ENCODE peak calls at places on chromosome 9, in seven cellular contexts. One of them, this sample, is unnamed.

GRCh38 chr9:125835655-125836054 is 88.5 kb downstream of the PBX3 start:
- DNase-seq in stomach: no peak
- DNase-seq in fibroblast of lung: no peak
- DNase-seq in WERI-Rb-1: no peak
- DNase-seq in heart left ventricle: no peak
- DNase-seq in CD8-positive, alpha-beta T cell: no peak
- DNase-seq in CD8-positive, alpha-beta memory T cell: no peak
- DNase-seq in this sample: no peak

GRCh38 chr9:135609366-135609955 is 29.9 kb downstream of the GLT6D1 start:
- DNase-seq in fibroblast of lung: no peak
- DNase-seq in heart left ventricle: no peak
- DNase-seq in CD8-positive, alpha-beta T cell: no peak
- DNase-seq in WERI-Rb-1: no peak
- DNase-seq in stomach: no peak
- DNase-seq in CD8-positive, alpha-beta memory T cell: no peak
- DNase-seq in this sample: no peak

GRCh38 chr9:116267021-116267420 is 113.4 kb downstream of the PAPPA start:
- DNase-seq in stomach: no peak
- DNase-seq in fibroblast of lung: peak; percentile 52
- DNase-seq in CD8-positive, alpha-beta memory T cell: no peak
- DNase-seq in heart left ventricle: no peak
- DNase-seq in CD8-positive, alpha-beta T cell: no peak
- DNase-seq in WERI-Rb-1: no peak
- DNase-seq in this sample: no peak

GRCh38 chr9:73583590-73583989 is 431.9 kb downstream of the ANXA1 start:
- DNase-seq in stomach: no peak
- DNase-seq in CD8-positive, alpha-beta T cell: no peak
- DNase-seq in CD8-positive, alpha-beta memory T cell: no peak
- DNase-seq in WERI-Rb-1: no peak
- DNase-seq in heart left ventricle: no peak
- DNase-seq in fibroblast of lung: peak; percentile 82
- DNase-seq in this sample: no peak

GRCh38 chr9:104247899-104248460 is 153.9 kb downstream of the SMC2 start:
- DNase-seq in WERI-Rb-1: no peak
- DNase-seq in stomach: no peak
- DNase-seq in CD8-positive, alpha-beta T cell: no peak
- DNase-seq in CD8-positive, alpha-beta memory T cell: no peak
- DNase-seq in fibroblast of lung: peak; percentile 13
- DNase-seq in heart left ventricle: no peak
- DNase-seq in this sample: no peak

GRCh38 chr9:113675475-113675941 is 200.6 kb upstream of the ZNF618 start:
- DNase-seq in heart left ventricle: peak; percentile 79
- DNase-seq in fibroblast of lung: peak; percentile 99
- DNase-seq in CD8-positive, alpha-beta memory T cell: no peak
- DNase-seq in stomach: peak; percentile 28
- DNase-seq in WERI-Rb-1: no peak
- DNase-seq in CD8-positive, alpha-beta T cell: no peak
- DNase-seq in this sample: peak; percentile 96

GRCh38 chr9:127899200-127899943 is at the start of gene ST6GALNAC6:
- DNase-seq in heart left ventricle: peak; percentile 81
- DNase-seq in stomach: peak; percentile 78
- DNase-seq in CD8-positive, alpha-beta memory T cell: peak; percentile 63
- DNase-seq in WERI-Rb-1: peak; percentile 76
- DNase-seq in CD8-positive, alpha-beta T cell: peak; percentile 65
- DNase-seq in fibroblast of lung: peak; percentile 71
- DNase-seq in this sample: peak; percentile 87

GRCh38 chr9:121603028-121603427 is 48.4 kb upstream of the DAB2IP start:
- DNase-seq in CD8-positive, alpha-beta T cell: no peak
- DNase-seq in WERI-Rb-1: no peak
- DNase-seq in stomach: no peak
- DNase-seq in fibroblast of lung: no peak
- DNase-seq in CD8-positive, alpha-beta memory T cell: no peak
- DNase-seq in heart left ventricle: no peak
- DNase-seq in this sample: no peak

GRCh38 chr9:121902483-121903135 is 190.5 kb downstream of the TTLL11 start:
- DNase-seq in CD8-positive, alpha-beta memory T cell: no peak
- DNase-seq in CD8-positive, alpha-beta T cell: no peak
- DNase-seq in heart left ventricle: peak; percentile 43
- DNase-seq in stomach: no peak
- DNase-seq in fibroblast of lung: peak; percentile 100
- DNase-seq in WERI-Rb-1: no peak
- DNase-seq in this sample: no peak

GRCh38 chr9:129138476-129139232 is 27.4 kb downstream of the PTPA start:
- DNase-seq in stomach: peak; percentile 46
- DNase-seq in fibroblast of lung: peak; percentile 61
- DNase-seq in CD8-positive, alpha-beta memory T cell: no peak
- DNase-seq in WERI-Rb-1: no peak
- DNase-seq in heart left ventricle: peak; percentile 77
- DNase-seq in CD8-positive, alpha-beta T cell: no peak
- DNase-seq in this sample: no peak

DNA sequence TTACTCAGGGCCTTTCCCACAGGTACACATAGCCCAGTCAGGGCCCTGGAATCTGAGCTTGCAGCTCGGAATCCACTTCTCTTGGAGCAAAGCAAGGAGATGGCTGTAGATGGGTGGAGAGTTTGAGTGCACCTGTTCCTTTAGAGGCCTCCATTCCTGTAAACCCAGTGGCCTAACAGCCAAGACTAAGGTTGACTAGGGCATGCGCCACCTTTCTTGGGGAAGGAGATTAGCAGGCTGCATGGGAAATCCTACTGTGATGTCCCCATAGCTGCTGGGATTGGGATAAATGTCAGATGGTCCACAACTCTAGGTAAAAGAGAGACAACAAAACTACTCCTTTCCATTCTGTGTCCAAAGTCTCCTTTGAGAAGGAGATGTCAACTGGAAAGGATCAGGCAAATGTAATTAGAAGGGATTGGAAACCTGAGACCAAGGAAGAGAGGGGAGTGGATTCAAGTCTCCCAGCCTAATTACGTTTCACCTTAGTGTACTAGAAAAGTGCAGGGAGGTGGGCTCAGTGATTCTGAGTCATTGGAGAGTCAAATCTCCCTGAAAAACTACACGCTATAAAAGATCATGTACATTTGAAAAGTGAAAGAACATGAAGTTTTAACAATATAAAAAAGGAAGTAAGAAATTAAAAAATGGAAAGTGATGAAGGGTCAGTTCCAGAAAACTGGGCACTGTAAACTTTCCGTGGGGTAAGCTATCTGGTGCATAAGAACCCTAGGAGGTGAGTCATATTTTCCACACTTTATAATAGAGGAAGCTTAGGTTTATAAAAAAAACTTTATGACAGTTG is 104.2 kb downstream of the SEC61B start:
- DNase-seq in stomach: no peak
- DNase-seq in CD8-positive, alpha-beta T cell: no peak
- DNase-seq in WERI-Rb-1: peak; percentile 19
- DNase-seq in fibroblast of lung: peak; percentile 22
- DNase-seq in CD8-positive, alpha-beta memory T cell: no peak
- DNase-seq in heart left ventricle: no peak
- DNase-seq in this sample: no peak
- H3K4me3 ChIP-seq in stomach: no peak overlapping the region
- H3K4me3 ChIP-seq in CD8-positive, alpha-beta T cell: no peak overlapping the region
- H3K4me3 ChIP-seq in WERI-Rb-1: no peak overlapping the region
- H3K4me3 ChIP-seq in fibroblast of lung: no peak overlapping the region
- H3K4me3 ChIP-seq in CD8-positive, alpha-beta memory T cell: no peak overlapping the region
- H3K4me3 ChIP-seq in heart left ventricle: no peak overlapping the region
- H3K4me3 ChIP-seq in this sample: no peak overlapping the region

GRCh38 chr9:107635137-107635802 is 145.7 kb upstream of the KLF4 start:
- DNase-seq in fibroblast of lung: peak; percentile 40
- DNase-seq in CD8-positive, alpha-beta memory T cell: no peak
- DNase-seq in WERI-Rb-1: no peak
- DNase-seq in CD8-positive, alpha-beta T cell: no peak
- DNase-seq in stomach: no peak
- DNase-seq in heart left ventricle: no peak
- DNase-seq in this sample: peak; percentile 20

GRCh38 chr9:107637421-107638420 is 148.2 kb upstream of the KLF4 start:
- DNase-seq in stomach: peak; percentile 68
- DNase-seq in CD8-positive, alpha-beta T cell: no peak
- DNase-seq in heart left ventricle: peak; percentile 95
- DNase-seq in WERI-Rb-1: peak; percentile 67
- DNase-seq in fibroblast of lung: peak; percentile 92
- DNase-seq in CD8-positive, alpha-beta memory T cell: no peak
- DNase-seq in this sample: peak; percentile 93

GRCh38 chr9:107635803-107636174 is 146.2 kb upstream of the KLF4 start:
- DNase-seq in fibroblast of lung: no peak
- DNase-seq in CD8-positive, alpha-beta memory T cell: no peak
- DNase-seq in stomach: no peak
- DNase-seq in WERI-Rb-1: no peak
- DNase-seq in CD8-positive, alpha-beta T cell: no peak
- DNase-seq in heart left ventricle: no peak
- DNase-seq in this sample: no peak

GRCh38 chr9:107638496-107638895 is 148.9 kb upstream of the KLF4 start:
- DNase-seq in fibroblast of lung: no peak
- DNase-seq in CD8-positive, alpha-beta memory T cell: no peak
- DNase-seq in WERI-Rb-1: no peak
- DNase-seq in heart left ventricle: no peak
- DNase-seq in CD8-positive, alpha-beta T cell: no peak
- DNase-seq in stomach: no peak
- DNase-seq in this sample: peak; percentile 42

GRCh38 chr9:107636596-107637405 is 147.2 kb upstream of the KLF4 start:
- DNase-seq in heart left ventricle: no peak
- DNase-seq in CD8-positive, alpha-beta T cell: no peak
- DNase-seq in stomach: no peak
- DNase-seq in CD8-positive, alpha-beta memory T cell: no peak
- DNase-seq in fibroblast of lung: no peak
- DNase-seq in WERI-Rb-1: no peak
- DNase-seq in this sample: no peak
- H3K4me3 ChIP-seq in heart left ventricle: no peak overlapping the region
- H3K4me3 ChIP-seq in CD8-positive, alpha-beta T cell: no peak overlapping the region
- H3K4me3 ChIP-seq in stomach: peak overlapping the region; percentile 52
- H3K4me3 ChIP-seq in CD8-positive, alpha-beta memory T cell: no peak overlapping the region
- H3K4me3 ChIP-seq in fibroblast of lung: no peak overlapping the region
- H3K4me3 ChIP-seq in WERI-Rb-1: no peak overlapping the region
- H3K4me3 ChIP-seq in this sample: peak overlapping the region; percentile 64

DNA sequence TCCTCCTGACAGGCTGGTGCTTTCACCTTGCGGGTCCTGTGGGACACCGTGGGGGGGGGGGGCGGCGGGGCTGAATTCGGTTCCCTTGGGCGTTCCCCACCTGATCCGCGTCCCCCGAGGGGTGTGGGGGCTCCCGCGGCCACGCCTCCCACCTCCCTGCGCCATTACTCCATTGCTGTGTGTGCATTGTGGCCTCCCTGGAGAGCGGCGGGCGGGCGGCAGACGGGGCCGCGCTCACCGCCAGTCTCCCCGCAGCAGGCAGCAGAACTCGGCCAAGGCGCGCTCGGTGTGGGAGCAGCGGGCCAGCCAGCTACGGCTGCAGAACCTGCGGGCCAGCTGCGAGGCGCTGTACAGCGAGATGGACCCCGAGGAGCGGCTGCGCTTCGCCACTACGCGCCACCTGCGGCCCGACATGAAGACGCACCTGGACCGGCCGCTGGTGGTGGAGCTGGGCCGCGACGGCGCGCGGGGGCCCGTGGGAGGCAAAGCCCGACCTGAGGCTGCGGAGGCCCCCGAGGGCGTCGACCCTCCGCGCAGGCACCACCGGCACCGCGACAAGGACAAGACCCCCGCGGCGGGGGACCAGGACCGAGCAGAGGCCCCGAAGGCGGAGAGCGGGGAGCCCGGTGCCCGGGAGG is 145.3 kb downstream of the CACNA1B start:
- DNase-seq in heart left ventricle: no peak
- DNase-seq in fibroblast of lung: no peak
- DNase-seq in CD8-positive, alpha-beta memory T cell: no peak
- DNase-seq in CD8-positive, alpha-beta T cell: no peak
- DNase-seq in stomach: peak; percentile 13
- DNase-seq in WERI-Rb-1: no peak
- DNase-seq in this sample: no peak
- H3K4me3 ChIP-seq in heart left ventricle: no peak overlapping the region
- H3K4me3 ChIP-seq in fibroblast of lung: no peak overlapping the region
- H3K4me3 ChIP-seq in CD8-positive, alpha-beta memory T cell: no peak overlapping the region
- H3K4me3 ChIP-seq in CD8-positive, alpha-beta T cell: no peak overlapping the region
- H3K4me3 ChIP-seq in stomach: peak overlapping the region; percentile 3
- H3K4me3 ChIP-seq in WERI-Rb-1: no peak overlapping the region
- H3K4me3 ChIP-seq in this sample: no peak overlapping the region

GRCh38 chr9:83956288-83957028 is 23.6 kb downstream of the HNRNPK start:
- DNase-seq in CD8-positive, alpha-beta memory T cell: peak; percentile 59
- DNase-seq in fibroblast of lung: peak; percentile 63
- DNase-seq in WERI-Rb-1: peak; percentile 82
- DNase-seq in CD8-positive, alpha-beta T cell: peak; percentile 38
- DNase-seq in heart left ventricle: peak; percentile 85
- DNase-seq in stomach: peak; percentile 89
- DNase-seq in this sample: peak; percentile 53
- H3K4me3 ChIP-seq in CD8-positive, alpha-beta memory T cell: peak overlapping the region; percentile 75
- H3K4me3 ChIP-seq in fibroblast of lung: peak overlapping the region; percentile 66
- H3K4me3 ChIP-seq in WERI-Rb-1: peak overlapping the region; percentile 87
- H3K4me3 ChIP-seq in CD8-positive, alpha-beta T cell: peak overlapping the region; percentile 90
- H3K4me3 ChIP-seq in heart left ventricle: peak overlapping the region; percentile 35
- H3K4me3 ChIP-seq in stomach: peak overlapping the region; percentile 76
- H3K4me3 ChIP-seq in this sample: peak overlapping the region; percentile 61

This sample was measured in SJCRH30.